ENCODE peak calls at places on chromosomes 3 and 15, in six cellular contexts. K, J, S, Y, T and P are unnamed samples.
A peak's percentile ranks its signal among the peaks of the same experiment; 100 is the strongest.

GRCh38 chr3:183185696-183186095 is 23.2 kb upstream of the LAMP3 start:
- DNase-seq in T (no peak), J (no peak), Y (no peak), K (no peak), S (no peak), P (no peak)

GRCh38 chr3:107956991-107957467 is 133.8 kb downstream of the CD47 start:
- DNase-seq in K (peak; percentile 91), T (peak; percentile 86), J (no peak), S (no peak), Y (peak; percentile 79), P (peak; percentile 62)

GRCh38 chr3:55481067-55481917 is 5.8 kb downstream of the WNT5A start:
- DNase-seq in K (no peak), J (no peak), Y (no peak), T (peak; percentile 70), S (no peak), P (no peak)

GRCh38 chr15:80208758-80209734 is 43.0 kb downstream of the CTXND1 start:
- DNase-seq in S (no peak), K (peak; percentile 46), T (no peak), J (no peak), Y (no peak), P (no peak)

GRCh38 chr3:114080201-114080600 is 23.7 kb downstream of the QTRT2 start:
- DNase-seq in S (no peak), K (no peak), J (no peak), T (no peak), Y (no peak), P (no peak)

GRCh38 chr3:185712337-185712736 is 112.5 kb downstream of the IGF2BP2 start:
- DNase-seq in J (no peak), S (no peak), K (no peak), T (no peak), Y (no peak), P (no peak)

GRCh38 chr15:42273900-42274692 is 863 bp upstream of the TMEM87A start:
- DNase-seq in S (peak; percentile 77), K (peak; percentile 82), J (peak; percentile 13), Y (peak; percentile 43), T (peak; percentile 79), P (peak; percentile 34)

GRCh38 chr3:128499724-128500275 is 6.8 kb upstream of the GATA2 start:
- DNase-seq in T (no peak), K (peak; percentile 24), J (no peak), Y (no peak), S (no peak), P (no peak)

GRCh38 chr3:129180461-129180860 is 3.2 kb downstream of the CNBP start:
- DNase-seq in Y (no peak), K (no peak), T (no peak), J (no peak), S (no peak), P (no peak)

GRCh38 chr15:55348281-55348778 is 29.3 kb downstream of the PIGB start:
- DNase-seq in J (no peak), K (no peak), T (no peak), Y (no peak), S (no peak), P (no peak)

GRCh38 chr3:45227946-45228345 is 1.9 kb upstream of the TMEM158 start:
- DNase-seq in S (no peak), K (no peak), J (no peak), Y (no peak), T (no peak), P (no peak)

GRCh38 chr15:39504812-39505211 is 76.1 kb upstream of the THBS1 start:
- DNase-seq in S (no peak), T (no peak), J (no peak), K (no peak), Y (no peak), P (no peak)

GRCh38 chr15:40130118-40130517 is 21.4 kb upstream of the BMF start:
- DNase-seq in T (no peak), S (no peak), K (no peak), J (no peak), Y (no peak), P (no peak)

GRCh38 chr15:42457445-42458442 is 33.2 kb downstream of the ZNF106 start:
- DNase-seq in K (peak; percentile 86), J (no peak), T (peak; percentile 79), S (no peak), Y (no peak), P (peak; percentile 4)

GRCh38 chr3:61574854-61575253 is 13.5 kb downstream of the PTPRG start:
- DNase-seq in T (no peak), Y (no peak), S (no peak), K (peak; percentile 84), J (no peak), P (no peak)

GRCh38 chr15:100571592-100572167 is 30.3 kb downstream of the LINS1 start:
- DNase-seq in Y (no peak), T (no peak), S (no peak), K (no peak), J (no peak), P (no peak)

GRCh38 chr15:66899555-66900350 is 165.6 kb upstream of the SMAD3 start:
- DNase-seq in S (no peak), T (no peak), K (no peak), Y (no peak), J (no peak), P (no peak)

GRCh38 chr3:155229086-155229485 is 64.4 kb downstream of the STRIT1 start:
- DNase-seq in Y (no peak), S (no peak), J (no peak), K (no peak), T (no peak), P (no peak)

GRCh38 chr15:27089233-27089586 is 118.2 kb downstream of the GABRG3 start:
- DNase-seq in Y (no peak), K (no peak), T (no peak), J (no peak), S (no peak), P (no peak)

GRCh38 chr15:30023798-30024295 is 58.9 kb upstream of the GOLGA8J start:
- DNase-seq in J (no peak), K (no peak), T (no peak), Y (no peak), S (no peak), P (no peak)

GRCh38 chr15:40253179-40253790 is 14.4 kb downstream of the PAK6 start:
- DNase-seq in J (no peak), Y (no peak), S (no peak), K (no peak), T (peak; percentile 41), P (no peak)

GRCh38 chr3:61771976-61772375 is 210.6 kb downstream of the PTPRG start:
- DNase-seq in T (no peak), S (no peak), K (no peak), J (no peak), Y (no peak), P (no peak)

GRCh38 chr15:68272797-68273271 is 4.7 kb upstream of the FEM1B start:
- DNase-seq in S (no peak), Y (no peak), K (no peak), T (no peak), J (no peak), P (no peak)

GRCh38 chr3:16372362-16373269 is 107.6 kb downstream of the OXNAD1 start:
- DNase-seq in S (no peak), Y (no peak), J (no peak), T (no peak), K (no peak), P (no peak)

GRCh38 chr15:63896336-63897115 is 62.8 kb upstream of the HERC1 start:
- DNase-seq in J (peak; percentile 50), Y (no peak), T (peak; percentile 87), K (no peak), S (no peak), P (no peak)

GRCh38 chr15:35078221-35078915 is 6.7 kb downstream of the NANOGP8 start:
- DNase-seq in J (peak; percentile 75), Y (no peak), K (no peak), S (no peak), T (no peak), P (no peak)

GRCh38 chr15:31365032-31365654 is 38.5 kb downstream of the KLF13 start:
- DNase-seq in S (no peak), T (peak; percentile 47), Y (no peak), J (no peak), K (no peak), P (no peak)

DNA sequence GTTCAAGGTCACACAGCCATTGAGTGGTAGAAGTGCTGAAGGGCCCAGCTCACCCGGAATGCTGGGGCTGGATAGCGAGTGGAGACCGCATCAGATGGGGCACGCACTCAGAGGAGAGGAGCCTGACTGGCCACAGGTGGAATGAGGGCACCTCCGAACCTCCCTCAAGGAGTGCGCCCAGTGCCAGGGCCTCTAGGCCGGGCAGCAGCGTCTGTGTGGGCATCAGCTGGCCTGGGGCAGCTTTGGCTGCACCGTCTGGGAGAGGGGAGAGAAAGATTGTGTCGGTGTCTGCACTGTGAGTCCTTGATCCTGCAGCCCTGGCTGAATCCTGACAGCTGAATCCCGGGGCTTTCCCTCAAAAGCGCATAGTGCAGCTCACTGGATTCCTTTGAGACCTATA is 677 bp downstream of the ANKDD1A start:
- DNase-seq in S (no peak), K (no peak), Y (no peak), J (no peak), T (no peak), P (no peak)
- H3K27ac ChIP-seq in S (no peak overlapping the region), K (no peak overlapping the region), Y (no peak overlapping the region), J (peak overlapping the region; percentile 84), T (no peak overlapping the region), P (no peak overlapping the region)

DNA sequence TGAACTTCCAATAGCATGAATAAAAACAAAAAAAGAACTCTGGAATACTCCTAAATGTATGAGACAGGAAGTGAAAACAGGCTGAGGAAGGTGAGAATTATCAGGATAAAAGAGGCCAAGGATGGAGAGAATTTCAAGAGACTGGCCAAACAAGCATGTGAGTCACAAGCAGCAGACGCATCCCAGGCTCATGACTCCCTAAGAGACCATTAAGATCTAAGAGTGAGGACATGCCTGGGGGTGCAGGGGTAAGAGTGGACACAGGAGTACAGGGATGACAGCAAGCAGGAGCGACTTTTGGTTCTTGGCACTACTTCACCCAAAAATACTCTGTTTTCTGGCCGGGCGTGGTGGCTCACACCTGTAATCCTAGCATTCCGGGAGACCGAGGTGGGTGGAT is 7.1 kb downstream of the SCAMP2 start:
- DNase-seq in K (no peak), T (no peak), Y (no peak), S (no peak), J (peak; percentile 72), P (no peak)
- H3K27ac ChIP-seq in K (no peak overlapping the region), T (peak overlapping the region; percentile 25), Y (no peak overlapping the region), S (no peak overlapping the region), J (peak overlapping the region; percentile 62), P (peak overlapping the region; percentile 13)

GRCh38 chr3:149396476-149396875 is 19.0 kb upstream of the TM4SF1 start:
- DNase-seq in K (no peak), Y (no peak), T (no peak), S (no peak), J (no peak), P (no peak)
- H3K27ac ChIP-seq in K (peak overlapping the region; percentile 54), Y (peak overlapping the region; percentile 40), T (no peak overlapping the region), S (no peak overlapping the region), J (peak overlapping the region; percentile 73), P (no peak overlapping the region)

GRCh38 chr3:187720337-187720670 is 17.9 kb upstream of the RTP2 start:
- DNase-seq in K (no peak), T (no peak), J (no peak), S (no peak), Y (no peak), P (no peak)

GRCh38 chr3:187719628-187720336 is 17.4 kb upstream of the RTP2 start:
- DNase-seq in J (no peak), Y (no peak), K (no peak), S (no peak), T (peak; percentile 92), P (peak; percentile 22)

GRCh38 chr3:187722206-187722612 is 19.9 kb upstream of the RTP2 start:
- DNase-seq in Y (no peak), K (no peak), J (no peak), T (no peak), S (no peak), P (no peak)

GRCh38 chr3:187718802-187719201 is 16.4 kb upstream of the RTP2 start:
- DNase-seq in S (no peak), Y (no peak), T (no peak), K (no peak), J (no peak), P (no peak)

GRCh38 chr3:187721055-187721454 is 18.7 kb upstream of the RTP2 start:
- DNase-seq in Y (no peak), J (no peak), S (no peak), T (no peak), K (no peak), P (no peak)
- H3K27ac ChIP-seq in Y (no peak overlapping the region), J (no peak overlapping the region), S (no peak overlapping the region), T (peak overlapping the region; percentile 62), K (no peak overlapping the region), P (no peak overlapping the region)